ENCODE peak calls at places on chromosomes 13 and 19, in nine cellular contexts. H is astrocyte, I is AG04450, T is brain microvascular endothelial cell, Q is AG10803, A is psoas muscle, S is neural crest cell, U is stomach, Z is mucosa of descending colon. N is an unnamed sample.

GRCh38 chr13:90868321-90868920 is 479.1 kb upstream of the MIR17HG start:
- DNase-seq in H (peak), I (no peak), T (peak), Q (peak), A (no peak), S (peak), U (no peak), Z (peak), N (peak)

GRCh38 chr13:105773887-105774538 is 761.4 kb downstream of the EFNB2 start:
- DNase-seq in H (peak), I (no peak), T (peak), Q (no peak), A (no peak), S (no peak), U (no peak), Z (no peak), N (no peak)

GRCh38 chr19:35585844-35586243 is at the start of gene PMIS2:
- DNase-seq in H (no peak), I (no peak), T (no peak), Q (no peak), A (no peak), S (no peak), U (no peak), Z (no peak), N (no peak)

GRCh38 chr13:91664036-91664435 is 265.6 kb downstream of the GPC5 start:
- DNase-seq in H (no peak), I (no peak), T (no peak), Q (no peak), A (no peak), S (no peak), U (no peak), Z (peak), N (no peak)

GRCh38 chr13:33615436-33615835 is 202.5 kb upstream of the RFC3 start:
- DNase-seq in H (no peak), I (no peak), T (no peak), Q (no peak), A (no peak), S (no peak), U (no peak), Z (no peak), N (no peak)

GRCh38 chr13:78732445-78733017 is 73.6 kb upstream of the OBI1 start:
- DNase-seq in H (no peak), I (no peak), T (no peak), Q (no peak), A (no peak), S (no peak), U (no peak), Z (no peak), N (no peak)

GRCh38 chr19:19406878-19407639 is 1.6 kb downstream of the GATAD2A start:
- DNase-seq in H (peak), I (no peak), T (peak), Q (peak), A (no peak), S (no peak), U (peak), Z (peak), N (no peak)

GRCh38 chr13:29753593-29754485 is 96.6 kb downstream of the UBL3 start:
- DNase-seq in H (peak), I (no peak), T (no peak), Q (peak), A (no peak), S (no peak), U (no peak), Z (no peak), N (no peak)

GRCh38 chr13:105502193-105502592 is 1033.3 kb downstream of the EFNB2 start:
- DNase-seq in H (no peak), I (no peak), T (no peak), Q (no peak), A (no peak), S (no peak), U (no peak), Z (no peak), N (no peak)

GRCh38 chr13:94483970-94484369 is 4.5 kb upstream of the DCT start:
- DNase-seq in H (no peak), I (no peak), T (no peak), Q (no peak), A (no peak), S (no peak), U (no peak), Z (no peak), N (no peak)

GRCh38 chr13:99417821-99418662 is 83.2 kb upstream of the TM9SF2 start:
- DNase-seq in H (peak), I (no peak), T (no peak), Q (no peak), A (no peak), S (no peak), U (peak), Z (no peak), N (no peak)

GRCh38 chr13:79533781-79534400 is 52.9 kb downstream of the NDFIP2 start:
- DNase-seq in H (peak), I (no peak), T (no peak), Q (peak), A (no peak), S (no peak), U (no peak), Z (no peak), N (no peak)

GRCh38 chr19:17648786-17649185 is 39.4 kb downstream of the UNC13A start:
- DNase-seq in H (no peak), I (no peak), T (no peak), Q (no peak), A (no peak), S (no peak), U (no peak), Z (no peak), N (no peak)

GRCh38 chr13:60226507-60226906 is 62.8 kb upstream of the DIAPH3 start:
- DNase-seq in H (peak), I (peak), T (peak), Q (peak), A (no peak), S (no peak), U (no peak), Z (peak), N (peak)

GRCh38 chr13:110396913-110397379 is 89.9 kb downstream of the COL4A2 start:
- DNase-seq in H (peak), I (peak), T (peak), Q (peak), A (peak), S (no peak), U (peak), Z (peak), N (no peak)

GRCh38 chr13:22369840-22370239 is 699.0 kb downstream of the FGF9 start:
- DNase-seq in H (no peak), I (no peak), T (no peak), Q (no peak), A (no peak), S (no peak), U (no peak), Z (no peak), N (no peak)

GRCh38 chr19:45159204-45159970 is 1.4 kb downstream of the NKPD1 start:
- DNase-seq in H (no peak), I (no peak), T (no peak), Q (no peak), A (no peak), S (no peak), U (no peak), Z (no peak), N (no peak)

GRCh38 chr19:16226184-16226591 is 28.5 kb downstream of the AP1M1 start:
- DNase-seq in H (no peak), I (no peak), T (no peak), Q (no peak), A (no peak), S (no peak), U (no peak), Z (no peak), N (no peak)

GRCh38 chr13:98466634-98467236 is 110.2 kb downstream of the STK24 start:
- DNase-seq in H (no peak), I (no peak), T (peak), Q (peak), A (peak), S (peak), U (no peak), Z (peak), N (peak)

GRCh38 chr19:10334340-10335148 is 1.2 kb upstream of the RAVER1 start:
- DNase-seq in H (peak), I (peak), T (peak), Q (peak), A (peak), S (peak), U (peak), Z (peak), N (peak)

GRCh38 chr13:31207630-31208549 is 8.1 kb downstream of the B3GLCT start:
- DNase-seq in H (peak), I (peak), T (peak), Q (peak), A (peak), S (no peak), U (no peak), Z (no peak), N (peak)

GRCh38 chr19:16325671-16326400 is 1.2 kb downstream of the KLF2 start:
- DNase-seq in H (no peak), I (no peak), T (no peak), Q (peak), A (peak), S (no peak), U (no peak), Z (no peak), N (peak)

GRCh38 chr13:95564091-95564490 is 11.6 kb downstream of the CLDN10 start:
- DNase-seq in H (no peak), I (no peak), T (no peak), Q (no peak), A (no peak), S (no peak), U (no peak), Z (no peak), N (no peak)

GRCh38 chr13:101258071-101258470 is 158.2 kb downstream of the NALCN start:
- DNase-seq in H (peak), I (no peak), T (peak), Q (peak), A (no peak), S (no peak), U (no peak), Z (no peak), N (peak)

GRCh38 chr13:74128171-74128767 is 5.9 kb downstream of the KLF12 start:
- DNase-seq in H (peak), I (peak), T (peak), Q (peak), A (no peak), S (no peak), U (no peak), Z (no peak), N (no peak)

GRCh38 chr19:55261671-55262126 is 2.9 kb upstream of the PPP6R1 start:
- DNase-seq in H (no peak), I (no peak), T (no peak), Q (no peak), A (no peak), S (no peak), U (no peak), Z (no peak), N (no peak)

GRCh38 chr13:51328488-51328887 is 11.0 kb upstream of the SERPINE3 start:
- DNase-seq in H (no peak), I (no peak), T (no peak), Q (no peak), A (no peak), S (no peak), U (no peak), Z (no peak), N (no peak)

GRCh38 chr13:48402325-48402962 is 10.5 kb downstream of the LPAR6 start:
- DNase-seq in H (no peak), I (no peak), T (no peak), Q (no peak), A (no peak), S (no peak), U (no peak), Z (no peak), N (no peak)

GRCh38 chr19:55080915-55081772 is 5.5 kb downstream of the EPS8L1 start:
- DNase-seq in H (peak), I (no peak), T (peak), Q (peak), A (peak), S (peak), U (peak), Z (peak), N (peak)

GRCh38 chr19:2805261-2805900 is 14.3 kb upstream of the ZNF554 start:
- DNase-seq in H (no peak), I (no peak), T (no peak), Q (no peak), A (no peak), S (no peak), U (no peak), Z (no peak), N (no peak)
- TF ChIP-seq CTCF in H (no peak), I (no peak), T (no peak), Q (no peak), A (no peak), S (no peak), U (no peak), Z (no peak), N (no peak)

GRCh38 chr19:28556371-28556770 is 656.6 kb downstream of the UQCRFS1 start:
- DNase-seq in H (no peak), I (no peak), T (no peak), Q (no peak), A (no peak), S (no peak), U (no peak), Z (no peak), N (no peak)

GRCh38 chr19:28555317-28555716 is 657.6 kb downstream of the UQCRFS1 start:
- DNase-seq in H (no peak), I (no peak), T (no peak), Q (no peak), A (no peak), S (no peak), U (no peak), Z (no peak), N (no peak)

GRCh38 chr19:28563964-28564914 is 648.7 kb downstream of the UQCRFS1 start:
- DNase-seq in H (no peak), I (no peak), T (no peak), Q (no peak), A (no peak), S (no peak), U (no peak), Z (no peak), N (no peak)

GRCh38 chr19:28558783-28559182 is 654.2 kb downstream of the UQCRFS1 start:
- DNase-seq in H (no peak), I (no peak), T (no peak), Q (no peak), A (no peak), S (no peak), U (no peak), Z (no peak), N (no peak)

DNA sequence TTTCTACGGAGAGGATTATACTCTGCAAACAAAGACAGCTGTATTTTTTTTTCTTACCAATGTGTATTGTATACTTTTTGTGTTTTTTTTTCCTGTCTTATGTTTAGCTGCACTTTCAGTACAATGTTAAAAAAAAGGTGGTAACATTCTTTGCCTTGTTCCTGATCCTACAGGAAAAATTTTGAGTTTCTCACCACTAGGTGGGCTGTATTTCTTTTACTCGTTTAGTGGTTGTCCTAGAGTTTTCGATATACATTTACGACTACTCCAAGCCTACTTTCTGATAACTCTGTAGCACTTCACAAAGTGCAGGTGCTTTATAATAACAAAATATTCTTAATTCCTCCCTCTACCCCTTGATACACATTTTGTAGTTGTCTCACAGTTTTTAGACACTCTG is 652.2 kb downstream of the UQCRFS1 start:
- DNase-seq in H (no peak), I (no peak), T (no peak), Q (no peak), A (no peak), S (no peak), U (no peak), Z (no peak), N (no peak)
- TF ChIP-seq CTCF in H (no peak), I (no peak), T (no peak), Q (no peak), A (no peak), S (peak), U (no peak), Z (no peak), N (peak)

DNA sequence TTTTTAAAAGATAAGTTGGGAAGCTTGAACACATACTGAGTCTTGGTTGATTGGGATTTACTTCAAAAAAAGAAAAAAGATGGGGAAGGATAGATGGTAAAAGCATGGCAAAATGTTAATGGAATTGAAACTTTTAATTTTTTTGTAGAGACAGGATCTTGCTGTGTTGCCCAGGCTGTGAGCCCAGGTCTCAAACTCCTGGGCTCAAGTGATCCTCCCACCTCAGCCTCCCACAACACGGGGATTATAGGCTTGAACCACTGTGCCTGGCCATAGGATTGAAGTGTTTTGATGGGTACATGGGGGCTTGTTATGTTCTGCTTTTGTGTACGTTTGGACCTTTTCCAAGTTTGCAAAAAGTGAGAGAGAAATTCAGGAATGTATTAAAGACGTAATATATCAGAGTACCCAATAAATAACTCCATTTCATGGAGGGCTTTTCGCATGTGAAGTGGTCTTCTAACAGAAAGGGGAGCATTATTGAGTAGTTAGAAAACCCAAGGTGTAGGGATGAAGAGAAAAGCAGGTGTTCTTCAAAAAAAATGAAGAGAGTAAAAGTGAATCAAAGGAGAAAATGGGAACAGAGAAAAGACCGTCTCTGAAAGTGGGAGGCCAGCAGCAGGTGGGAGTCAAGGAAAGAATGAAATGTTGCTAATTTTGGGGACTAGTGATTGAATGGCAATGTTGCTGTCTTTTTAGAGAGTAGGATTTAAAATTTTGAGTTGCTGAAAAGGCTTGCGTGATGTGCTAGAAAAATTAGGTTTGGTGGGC is 55.2 kb downstream of the GARRE1 start:
- DNase-seq in H (no peak), I (no peak), T (no peak), Q (no peak), A (no peak), S (no peak), U (no peak), Z (no peak), N (no peak)
- TF ChIP-seq CTCF in H (no peak), I (no peak), T (no peak), Q (no peak), A (no peak), S (no peak), U (no peak), Z (no peak), N (no peak)

GRCh38 chr19:7832781-7833180 is 2.8 kb downstream of the EVI5L start:
- DNase-seq in H (no peak), I (no peak), T (no peak), Q (peak), A (no peak), S (no peak), U (no peak), Z (no peak), N (no peak)

GRCh38 chr19:7830272-7830771 is 304 bp downstream of the EVI5L start:
- DNase-seq in H (no peak), I (no peak), T (no peak), Q (no peak), A (peak), S (no peak), U (no peak), Z (peak), N (peak)

GRCh38 chr19:7830823-7831222 is 805 bp downstream of the EVI5L start:
- DNase-seq in H (no peak), I (no peak), T (no peak), Q (no peak), A (peak), S (no peak), U (no peak), Z (no peak), N (no peak)

GRCh38 chr19:7832009-7832408 is 2.0 kb downstream of the EVI5L start:
- DNase-seq in H (no peak), I (no peak), T (no peak), Q (no peak), A (no peak), S (no peak), U (no peak), Z (no peak), N (no peak)

DNA sequence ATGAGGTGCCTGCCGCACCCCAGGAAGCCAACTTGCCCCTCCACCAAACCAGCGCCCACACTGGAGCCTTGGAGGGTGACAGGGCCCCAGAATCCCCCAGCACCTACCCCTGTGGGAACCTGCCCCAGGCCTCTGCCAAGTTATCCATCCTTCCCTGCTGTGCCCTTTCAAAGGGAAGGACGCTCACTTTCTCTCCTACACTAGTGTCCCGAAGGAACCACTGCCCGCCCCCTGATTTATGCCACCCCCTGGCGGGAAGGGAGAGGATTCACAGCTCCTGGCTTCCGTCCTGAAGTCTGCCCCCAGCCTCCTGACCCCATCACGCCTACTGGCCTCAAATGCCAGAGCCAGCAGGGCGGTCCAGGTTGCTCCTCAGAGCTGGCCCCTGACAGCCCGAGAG is 1.4 kb downstream of the EVI5L start:
- DNase-seq in H (peak), I (no peak), T (no peak), Q (peak), A (no peak), S (no peak), U (peak), Z (no peak), N (peak)
- TF ChIP-seq CTCF in H (peak), I (peak), T (peak), Q (peak), A (no peak), S (peak), U (no peak), Z (no peak), N (peak)

GRCh38 chr13:43874512-43875092 is 4.9 kb downstream of the CCDC122 start:
- DNase-seq in H (no peak), I (no peak), T (no peak), Q (peak), A (no peak), S (no peak), U (no peak), Z (no peak), N (no peak)
- TF ChIP-seq CTCF in H (peak), I (peak), T (peak), Q (peak), A (peak), S (peak), U (no peak), Z (peak), N (peak)

DNA sequence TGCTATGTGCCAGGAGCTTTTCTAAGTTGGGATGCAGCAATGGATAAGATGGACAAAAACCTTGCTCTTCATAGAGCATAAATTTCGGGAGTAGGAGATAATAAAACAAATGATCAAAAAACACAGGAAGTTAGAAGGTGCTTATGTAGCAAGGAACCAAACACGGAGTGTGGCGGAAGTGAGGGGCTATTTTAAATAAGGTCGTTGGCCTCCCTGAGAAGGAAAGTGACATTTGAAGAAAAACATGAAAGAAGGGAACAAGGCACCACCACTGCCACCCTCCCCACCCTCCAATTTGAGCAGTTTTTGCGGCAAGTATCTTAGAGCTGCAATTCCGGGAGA is 3.2 kb upstream of the GSX1 start:
- DNase-seq in H (no peak), I (no peak), T (no peak), Q (no peak), A (no peak), S (no peak), U (no peak), Z (no peak), N (no peak)
- TF ChIP-seq CTCF in H (no peak), I (no peak), T (no peak), Q (no peak), A (no peak), S (no peak), U (no peak), Z (no peak), N (no peak)

GRCh38 chr19:33278023-33278402 is 24.3 kb downstream of the CEBPA start:
- DNase-seq in H (no peak), I (no peak), T (no peak), Q (no peak), A (no peak), S (no peak), U (no peak), Z (no peak), N (no peak)

GRCh38 chr19:33277434-33277833 is 24.9 kb downstream of the CEBPA start:
- DNase-seq in H (no peak), I (no peak), T (no peak), Q (no peak), A (no peak), S (no peak), U (no peak), Z (no peak), N (no peak)

GRCh38 chr19:33279430-33280350 is 22.6 kb downstream of the CEBPA start:
- DNase-seq in H (no peak), I (no peak), T (no peak), Q (no peak), A (no peak), S (no peak), U (no peak), Z (no peak), N (no peak)

GRCh38 chr19:33280351-33280921 is 21.9 kb downstream of the CEBPA start:
- DNase-seq in H (no peak), I (no peak), T (no peak), Q (no peak), A (no peak), S (no peak), U (no peak), Z (no peak), N (no peak)

GRCh38 chr19:33278403-33279269 is 23.7 kb downstream of the CEBPA start:
- DNase-seq in H (no peak), I (no peak), T (no peak), Q (no peak), A (no peak), S (no peak), U (no peak), Z (no peak), N (no peak)
- TF ChIP-seq CTCF in H (no peak), I (no peak), T (no peak), Q (no peak), A (no peak), S (no peak), U (no peak), Z (no peak), N (no peak)

GRCh38 chr19:49817964-49818690 is at the start of gene MED25:
- DNase-seq in H (peak), I (peak), T (peak), Q (peak), A (peak), S (peak), U (peak), Z (peak), N (peak)
- TF ChIP-seq CTCF in H (no peak), I (peak), T (no peak), Q (no peak), A (peak), S (peak), U (peak), Z (peak), N (peak)

N was measured in glutamatergic neuron.